ENCODE peak calls at places on chromosomes 12 and 14, in five cellular contexts. One of them, this sample, is unnamed.
A peak's percentile ranks its signal among the peaks of the same experiment; 100 is the strongest.

GRCh38 chr12:41013921-41014642 is 174.0 kb upstream of the PDZRN4 start:
- DNase-seq in HFFc6: no peak
- DNase-seq in SW 1271: no peak
- DNase-seq in activated T-cell treated with anti-CD3 and anti-CD28 coated beads, Interleukin-2, amount 50 U/mL, for 4 hours: no peak
- DNase-seq in fibroblast of the conjunctiva: no peak
- DNase-seq in this sample: no peak

GRCh38 chr14:103023881-103024473 is 33.4 kb downstream of the CDC42BPB start:
- DNase-seq in HFFc6: peak; percentile 40
- DNase-seq in activated T-cell treated with anti-CD3 and anti-CD28 coated beads, Interleukin-2, amount 50 U/mL, for 4 hours: no peak
- DNase-seq in fibroblast of the conjunctiva: no peak
- DNase-seq in SW 1271: peak; percentile 66
- DNase-seq in this sample: no peak

GRCh38 chr12:130110910-130111309 is 51.4 kb upstream of the FZD10 start:
- DNase-seq in activated T-cell treated with anti-CD3 and anti-CD28 coated beads, Interleukin-2, amount 50 U/mL, for 4 hours: no peak
- DNase-seq in fibroblast of the conjunctiva: no peak
- DNase-seq in SW 1271: no peak
- DNase-seq in HFFc6: no peak
- DNase-seq in this sample: no peak

GRCh38 chr12:52403561-52403960 is 2.6 kb downstream of the KRT82 start:
- DNase-seq in SW 1271: no peak
- DNase-seq in HFFc6: no peak
- DNase-seq in fibroblast of the conjunctiva: no peak
- DNase-seq in activated T-cell treated with anti-CD3 and anti-CD28 coated beads, Interleukin-2, amount 50 U/mL, for 4 hours: no peak
- DNase-seq in this sample: no peak

GRCh38 chr14:50821471-50822464 is 9.2 kb downstream of the NIN start:
- DNase-seq in fibroblast of the conjunctiva: no peak
- DNase-seq in HFFc6: no peak
- DNase-seq in SW 1271: no peak
- DNase-seq in activated T-cell treated with anti-CD3 and anti-CD28 coated beads, Interleukin-2, amount 50 U/mL, for 4 hours: peak; percentile 28
- DNase-seq in this sample: no peak

GRCh38 chr12:53077030-53077429 is 2.2 kb downstream of the SPRYD3 start:
- DNase-seq in fibroblast of the conjunctiva: no peak
- DNase-seq in SW 1271: no peak
- DNase-seq in HFFc6: no peak
- DNase-seq in activated T-cell treated with anti-CD3 and anti-CD28 coated beads, Interleukin-2, amount 50 U/mL, for 4 hours: no peak
- DNase-seq in this sample: no peak

GRCh38 chr12:110577717-110578521 is 5.2 kb downstream of the PPTC7 start:
- DNase-seq in SW 1271: peak; percentile 59
- DNase-seq in activated T-cell treated with anti-CD3 and anti-CD28 coated beads, Interleukin-2, amount 50 U/mL, for 4 hours: peak; percentile 13
- DNase-seq in fibroblast of the conjunctiva: peak; percentile 86
- DNase-seq in HFFc6: peak; percentile 86
- DNase-seq in this sample: no peak

GRCh38 chr12:69901141-69901900 is 76.3 kb downstream of the MYRFL start:
- DNase-seq in fibroblast of the conjunctiva: no peak
- DNase-seq in SW 1271: no peak
- DNase-seq in activated T-cell treated with anti-CD3 and anti-CD28 coated beads, Interleukin-2, amount 50 U/mL, for 4 hours: no peak
- DNase-seq in HFFc6: peak; percentile 5
- DNase-seq in this sample: no peak

GRCh38 chr12:11798856-11799530 is 149.5 kb downstream of the ETV6 start:
- DNase-seq in HFFc6: peak; percentile 69
- DNase-seq in activated T-cell treated with anti-CD3 and anti-CD28 coated beads, Interleukin-2, amount 50 U/mL, for 4 hours: no peak
- DNase-seq in SW 1271: peak; percentile 56
- DNase-seq in fibroblast of the conjunctiva: peak; percentile 26
- DNase-seq in this sample: no peak

GRCh38 chr12:87152841-87153528 is 876.2 kb downstream of the C12orf50 start:
- DNase-seq in HFFc6: no peak
- DNase-seq in activated T-cell treated with anti-CD3 and anti-CD28 coated beads, Interleukin-2, amount 50 U/mL, for 4 hours: no peak
- DNase-seq in SW 1271: no peak
- DNase-seq in fibroblast of the conjunctiva: no peak
- DNase-seq in this sample: no peak

GRCh38 chr12:80170915-80171314 is 71.6 kb downstream of the OTOGL start:
- DNase-seq in fibroblast of the conjunctiva: no peak
- DNase-seq in HFFc6: no peak
- DNase-seq in activated T-cell treated with anti-CD3 and anti-CD28 coated beads, Interleukin-2, amount 50 U/mL, for 4 hours: no peak
- DNase-seq in SW 1271: no peak
- DNase-seq in this sample: no peak

GRCh38 chr12:18320036-18320617 is 58.8 kb downstream of the PIK3C2G start:
- DNase-seq in SW 1271: peak; percentile 27
- DNase-seq in HFFc6: peak; percentile 79
- DNase-seq in fibroblast of the conjunctiva: peak; percentile 43
- DNase-seq in activated T-cell treated with anti-CD3 and anti-CD28 coated beads, Interleukin-2, amount 50 U/mL, for 4 hours: no peak
- DNase-seq in this sample: peak; percentile 32

GRCh38 chr14:99838555-99839193 is 45.5 kb downstream of the EML1 start:
- DNase-seq in SW 1271: no peak
- DNase-seq in HFFc6: peak; percentile 11
- DNase-seq in activated T-cell treated with anti-CD3 and anti-CD28 coated beads, Interleukin-2, amount 50 U/mL, for 4 hours: no peak
- DNase-seq in fibroblast of the conjunctiva: no peak
- DNase-seq in this sample: no peak

GRCh38 chr12:98709022-98709421 is 63.9 kb downstream of the APAF1 start:
- DNase-seq in activated T-cell treated with anti-CD3 and anti-CD28 coated beads, Interleukin-2, amount 50 U/mL, for 4 hours: no peak
- DNase-seq in SW 1271: no peak
- DNase-seq in HFFc6: no peak
- DNase-seq in fibroblast of the conjunctiva: no peak
- DNase-seq in this sample: no peak